ENCODE peak calls at places on chromosomes 7 and 10, in nine cellular contexts. Q is HCT116, S is mammary epithelial cell, M is neural progenitor cell, X is GM23338, U is osteoblast, Z is OCI-LY7, F is K562, P is H9. L is an unnamed sample.

GRCh38 chr10:119449760-119450461 is 92.6 kb downstream of the RGS10 start:
- DNase-seq in Q (no peak), S (peak; percentile 39), M (no peak), X (no peak), U (peak; percentile 97), Z (peak; percentile 45), F (no peak), P (no peak), L (peak; percentile 40)

GRCh38 chr7:108340856-108341411 is 115.3 kb downstream of the NRCAM start:
- DNase-seq in Q (no peak), S (no peak), M (no peak), X (no peak), U (no peak), Z (no peak), F (no peak), P (no peak), L (no peak)

GRCh38 chr10:12768156-12768731 is 233.3 kb downstream of the CCDC3 start:
- DNase-seq in Q (no peak), S (peak; percentile 61), M (peak; percentile 41), X (peak; percentile 77), U (peak; percentile 86), Z (no peak), F (no peak), P (no peak), L (peak; percentile 70)

GRCh38 chr7:157974678-157975230 is 612.9 kb downstream of the PTPRN2 start:
- DNase-seq in Q (no peak), S (no peak), M (no peak), X (no peak), U (peak; percentile 23), Z (no peak), F (no peak), P (peak; percentile 18), L (no peak)

GRCh38 chr7:101436857-101437576 is 74.3 kb downstream of the COL26A1 start:
- DNase-seq in Q (peak; percentile 37), S (no peak), M (peak; percentile 65), X (peak; percentile 93), U (peak; percentile 34), Z (no peak), F (peak; percentile 87), P (peak; percentile 93), L (no peak)

GRCh38 chr10:85458274-85458673 is 908.3 kb downstream of the GRID1 start:
- DNase-seq in Q (no peak), S (no peak), M (no peak), X (no peak), U (no peak), Z (no peak), F (no peak), P (no peak), L (no peak)

GRCh38 chr10:103645141-103646054 is 151.9 kb downstream of the NEURL1 start:
- DNase-seq in Q (no peak), S (peak; percentile 73), M (no peak), X (no peak), U (peak; percentile 97), Z (no peak), F (no peak), P (no peak), L (peak; percentile 94)

GRCh38 chr7:157949711-157950110 is 612.9 kb downstream of the DNAJB6 start:
- DNase-seq in Q (peak; percentile 33), S (no peak), M (no peak), X (no peak), U (no peak), Z (no peak), F (no peak), P (no peak), L (peak; percentile 17)

GRCh38 chr10:7563770-7564169 is 103.0 kb downstream of the ITIH5 start:
- DNase-seq in Q (no peak), S (no peak), M (no peak), X (no peak), U (no peak), Z (no peak), F (no peak), P (no peak), L (no peak)

GRCh38 chr10:3077940-3078630 is 10.7 kb downstream of the PFKP start:
- DNase-seq in Q (no peak), S (no peak), M (peak; percentile 55), X (peak; percentile 23), U (no peak), Z (no peak), F (no peak), P (no peak), L (no peak)

GRCh38 chr10:90413196-90413595 is 444.6 kb downstream of the HTR7 start:
- DNase-seq in Q (no peak), S (peak; percentile 25), M (no peak), X (no peak), U (no peak), Z (no peak), F (no peak), P (no peak), L (peak; percentile 50)

GRCh38 chr7:48563334-48563733 is 361.0 kb upstream of the CDC14C start:
- DNase-seq in Q (no peak), S (peak; percentile 95), M (no peak), X (no peak), U (no peak), Z (no peak), F (no peak), P (no peak), L (no peak)

GRCh38 chr10:5496261-5497250 is 2.8 kb downstream of the CALML5 start:
- DNase-seq in Q (no peak), S (no peak), M (no peak), X (no peak), U (peak; percentile 46), Z (no peak), F (peak; percentile 38), P (no peak), L (no peak)

GRCh38 chr10:31709501-31709900 is 219.1 kb downstream of the ARHGAP12 start:
- DNase-seq in Q (no peak), S (no peak), M (no peak), X (no peak), U (no peak), Z (no peak), F (no peak), P (no peak), L (no peak)

GRCh38 chr7:70736715-70737460 is 395.1 kb upstream of the GALNT17 start:
- DNase-seq in Q (no peak), S (peak; percentile 24), M (no peak), X (peak; percentile 39), U (no peak), Z (no peak), F (no peak), P (no peak), L (peak; percentile 91)

GRCh38 chr10:79104264-79104954 is 35.6 kb downstream of the ZMIZ1 start:
- DNase-seq in Q (no peak), S (no peak), M (no peak), X (no peak), U (peak; percentile 91), Z (no peak), F (no peak), P (no peak), L (peak; percentile 70)

GRCh38 chr7:96219382-96220130 is 102.3 kb downstream of the SLC25A13 start:
- DNase-seq in Q (peak; percentile 22), S (peak; percentile 90), M (no peak), X (no peak), U (peak; percentile 88), Z (no peak), F (no peak), P (no peak), L (peak; percentile 72)

GRCh38 chr7:134905375-134905774 is 80.9 kb upstream of the AGBL3 start:
- DNase-seq in Q (no peak), S (peak; percentile 82), M (no peak), X (no peak), U (peak; percentile 50), Z (no peak), F (no peak), P (no peak), L (peak; percentile 94)

GRCh38 chr7:18860226-18860625 is 257.2 kb downstream of the TWIST1 start:
- DNase-seq in Q (no peak), S (no peak), M (no peak), X (no peak), U (no peak), Z (no peak), F (no peak), P (no peak), L (no peak)

DNA sequence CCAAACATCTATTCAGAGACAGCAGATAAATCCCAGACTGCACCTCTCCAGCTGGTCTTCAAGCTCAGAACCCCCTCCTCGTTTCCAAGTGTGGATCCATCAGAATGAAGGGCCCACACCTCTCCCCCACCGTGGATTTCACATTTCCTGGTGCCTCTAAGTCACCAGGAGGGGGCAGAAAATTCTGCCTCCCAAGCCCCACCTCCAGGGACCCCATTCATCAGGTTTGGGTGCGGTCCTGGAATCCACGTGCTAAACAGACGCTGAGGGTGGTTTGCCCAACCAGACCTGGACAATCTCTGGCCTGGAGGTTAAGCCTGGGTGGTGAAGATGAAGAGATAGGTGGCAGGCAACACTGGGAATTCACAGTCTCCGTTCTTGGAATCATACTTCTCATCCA is 92.4 kb downstream of the WDR11 start:
- DNase-seq in Q (no peak), S (no peak), M (peak; percentile 16), X (peak; percentile 34), U (no peak), Z (no peak), F (peak; percentile 15), P (no peak), L (no peak)
- TF ChIP-seq CTCF in Q (peak; percentile 30), S (no peak), M (no peak), X (no peak), U (no peak), Z (no peak), F (no peak), P (no peak), L (no peak)

DNA sequence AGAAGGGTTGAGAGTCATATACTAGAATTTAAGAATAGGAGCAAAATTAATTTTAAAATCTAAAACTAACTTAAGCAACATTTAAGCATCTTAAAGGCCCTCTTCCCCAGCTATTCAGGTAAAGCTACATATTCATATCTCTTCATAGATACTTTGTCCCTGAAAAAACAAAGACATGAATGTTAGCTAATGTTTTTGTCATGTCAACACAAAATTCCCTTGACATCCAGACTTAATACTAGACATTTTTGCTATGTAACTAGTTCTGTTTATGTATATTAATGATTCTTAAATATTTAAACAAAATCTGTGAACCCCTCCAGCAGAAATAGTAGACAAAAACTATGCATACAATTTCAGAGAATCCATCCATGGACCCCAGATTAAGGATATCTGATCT is 43.5 kb downstream of the BAZ1B start:
- DNase-seq in Q (no peak), S (no peak), M (no peak), X (no peak), U (no peak), Z (no peak), F (no peak), P (no peak), L (no peak)
- H4K20me1 ChIP-seq in Q (peaks cover 27% of the 10 kb centered on the region), S (no peaks in the 10 kb centered on the region), M (peaks cover 83% of the 10 kb centered on the region), X (peaks cover 28% of the 10 kb centered on the region), U (no peaks in the 10 kb centered on the region), Z (peaks cover 19% of the 10 kb centered on the region), F (no peaks in the 10 kb centered on the region), P (no peaks in the 10 kb centered on the region), L (peaks cover 61% of the 10 kb centered on the region)

DNA sequence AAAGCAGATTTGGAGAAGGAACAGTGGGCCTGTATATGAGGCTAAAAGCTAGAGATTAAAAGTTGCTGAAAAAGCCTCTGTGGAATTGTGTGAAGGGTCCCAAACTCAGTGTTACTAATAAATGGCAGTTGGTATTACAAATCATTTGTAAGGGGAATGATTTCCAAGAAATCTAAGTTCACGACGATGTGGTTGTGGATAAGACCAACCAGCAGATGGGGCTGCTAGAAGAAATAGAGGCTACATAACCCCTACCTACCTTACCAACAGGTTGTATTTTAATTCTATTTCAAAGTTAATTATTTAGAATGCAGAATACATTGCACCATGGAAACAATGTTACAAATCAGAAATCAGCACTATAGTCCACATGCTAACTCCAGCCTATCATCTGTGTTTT is 377.1 kb downstream of the HPSE2 start:
- DNase-seq in Q (peak; percentile 39), S (no peak), M (peak; percentile 7), X (peak; percentile 62), U (no peak), Z (no peak), F (peak; percentile 11), P (no peak), L (no peak)
- TF ChIP-seq CTCF in Q (peak; percentile 55), S (peak; percentile 16), M (peak; percentile 51), X (peak; percentile 65), U (no peak), Z (peak; percentile 56), F (peak; percentile 27), P (peak; percentile 71), L (no peak)

GRCh38 chr10:35352097-35352496 is 15.8 kb downstream of the CCNY start:
- DNase-seq in Q (no peak), S (no peak), M (no peak), X (no peak), U (no peak), Z (no peak), F (no peak), P (no peak), L (no peak)
- H4K20me1 ChIP-seq in Q (peaks cover 15% of the 10 kb centered on the region), S (peaks cover 14% of the 10 kb centered on the region), M (peaks cover 83% of the 10 kb centered on the region), X (peaks cover 30% of the 10 kb centered on the region), U (peaks cover 81% of the 10 kb centered on the region), Z (peaks cover 45% of the 10 kb centered on the region), F (peaks cover 56% of the 10 kb centered on the region), P (no peaks in the 10 kb centered on the region), L (peaks cover 98% of the 10 kb centered on the region)